ENCODE peak calls at places on chromosomes 1 and 21, in seven cellular contexts. One of them, this sample, is unnamed.
A peak's percentile ranks its signal among the peaks of the same experiment; 100 is the strongest.

GRCh38 chr1:111886741-111887140 is 102.7 kb downstream of the KCND3 start:
- DNase-seq in sigmoid colon: no peak
- DNase-seq in OCI-LY7: no peak
- DNase-seq in BJ: no peak
- DNase-seq in body of pancreas: no peak
- DNase-seq in prostate gland: no peak
- DNase-seq in naive thymus-derived CD4-positive, alpha-beta T cell: no peak
- DNase-seq in this sample: no peak

GRCh38 chr1:39326836-39327235 is 122.3 kb downstream of the MACF1 start:
- DNase-seq in OCI-LY7: no peak
- DNase-seq in naive thymus-derived CD4-positive, alpha-beta T cell: no peak
- DNase-seq in sigmoid colon: no peak
- DNase-seq in prostate gland: no peak
- DNase-seq in body of pancreas: no peak
- DNase-seq in BJ: no peak
- DNase-seq in this sample: no peak

GRCh38 chr1:247415423-247416361 is at the start of gene NLRP3:
- DNase-seq in OCI-LY7: peak; percentile 20
- DNase-seq in sigmoid colon: peak; percentile 68
- DNase-seq in naive thymus-derived CD4-positive, alpha-beta T cell: peak; percentile 39
- DNase-seq in prostate gland: no peak
- DNase-seq in BJ: no peak
- DNase-seq in body of pancreas: no peak
- DNase-seq in this sample: no peak

GRCh38 chr1:196680107-196680506 is 28.3 kb downstream of the CFH start:
- DNase-seq in BJ: no peak
- DNase-seq in naive thymus-derived CD4-positive, alpha-beta T cell: no peak
- DNase-seq in prostate gland: no peak
- DNase-seq in body of pancreas: no peak
- DNase-seq in sigmoid colon: no peak
- DNase-seq in OCI-LY7: no peak
- DNase-seq in this sample: no peak

GRCh38 chr1:210828996-210829596 is 304.9 kb downstream of the KCNH1 start:
- DNase-seq in sigmoid colon: no peak
- DNase-seq in body of pancreas: no peak
- DNase-seq in OCI-LY7: no peak
- DNase-seq in naive thymus-derived CD4-positive, alpha-beta T cell: no peak
- DNase-seq in BJ: no peak
- DNase-seq in prostate gland: no peak
- DNase-seq in this sample: no peak

GRCh38 chr1:113871597-113872113 is at the start of gene PTPN22:
- DNase-seq in body of pancreas: peak; percentile 20
- DNase-seq in sigmoid colon: no peak
- DNase-seq in OCI-LY7: peak; percentile 91
- DNase-seq in prostate gland: peak; percentile 6
- DNase-seq in BJ: peak; percentile 35
- DNase-seq in naive thymus-derived CD4-positive, alpha-beta T cell: peak; percentile 86
- DNase-seq in this sample: peak; percentile 8

GRCh38 chr1:47725732-47726495 is 271.3 kb downstream of the TRABD2B start:
- DNase-seq in sigmoid colon: peak; percentile 79
- DNase-seq in OCI-LY7: peak; percentile 72
- DNase-seq in prostate gland: peak; percentile 71
- DNase-seq in BJ: no peak
- DNase-seq in body of pancreas: peak; percentile 81
- DNase-seq in naive thymus-derived CD4-positive, alpha-beta T cell: peak; percentile 9
- DNase-seq in this sample: peak; percentile 78

GRCh38 chr1:164703415-164703814 is 144.4 kb downstream of the PBX1 start:
- DNase-seq in BJ: no peak
- DNase-seq in body of pancreas: peak; percentile 80
- DNase-seq in OCI-LY7: no peak
- DNase-seq in naive thymus-derived CD4-positive, alpha-beta T cell: no peak
- DNase-seq in prostate gland: no peak
- DNase-seq in sigmoid colon: peak; percentile 89
- DNase-seq in this sample: no peak

GRCh38 chr1:246946366-246946765 is 14.6 kb upstream of the AHCTF1 start:
- DNase-seq in naive thymus-derived CD4-positive, alpha-beta T cell: no peak
- DNase-seq in body of pancreas: no peak
- DNase-seq in prostate gland: no peak
- DNase-seq in OCI-LY7: no peak
- DNase-seq in BJ: no peak
- DNase-seq in sigmoid colon: no peak
- DNase-seq in this sample: no peak

GRCh38 chr1:217273866-217274265 is 357.0 kb downstream of the GPATCH2 start:
- DNase-seq in sigmoid colon: no peak
- DNase-seq in body of pancreas: no peak
- DNase-seq in prostate gland: no peak
- DNase-seq in BJ: no peak
- DNase-seq in naive thymus-derived CD4-positive, alpha-beta T cell: no peak
- DNase-seq in OCI-LY7: no peak
- DNase-seq in this sample: no peak

DNA sequence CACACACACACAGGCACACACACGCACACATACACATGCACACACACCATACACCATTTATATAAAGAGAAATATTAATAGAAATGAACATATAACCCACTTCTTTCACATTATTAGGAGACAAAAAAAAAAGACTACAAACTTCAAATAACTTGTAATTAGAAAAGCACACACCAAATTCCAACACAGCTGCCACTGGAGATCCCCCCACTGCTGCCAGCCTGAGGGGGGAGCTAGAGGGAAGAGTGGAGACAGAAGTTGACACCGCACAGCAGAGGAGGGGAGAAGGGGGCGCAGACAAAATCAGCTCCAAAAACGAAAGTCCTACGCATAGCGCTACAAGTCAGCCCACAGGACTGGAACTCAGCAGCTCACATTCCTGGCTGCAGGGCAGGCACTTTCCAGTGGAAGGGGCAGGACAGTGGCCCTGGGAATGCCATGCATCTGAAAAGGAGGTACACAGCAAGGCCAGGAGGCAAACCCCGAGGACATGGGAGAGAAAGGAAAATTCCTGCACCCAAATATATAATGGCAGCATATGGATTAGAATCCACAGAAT is 36.5 kb downstream of the LGALS8 start:
- DNase-seq in prostate gland: no peak
- DNase-seq in BJ: no peak
- DNase-seq in OCI-LY7: no peak
- DNase-seq in sigmoid colon: no peak
- DNase-seq in naive thymus-derived CD4-positive, alpha-beta T cell: no peak
- DNase-seq in body of pancreas: no peak
- DNase-seq in this sample: no peak
- H3K36me3 ChIP-seq in prostate gland: peaks cover 2% of the 10 kb centered on the region
- H3K36me3 ChIP-seq in BJ: peaks cover 22% of the 10 kb centered on the region
- H3K36me3 ChIP-seq in OCI-LY7: peaks cover 100% of the 10 kb centered on the region
- H3K36me3 ChIP-seq in sigmoid colon: peaks cover 51% of the 10 kb centered on the region
- H3K36me3 ChIP-seq in naive thymus-derived CD4-positive, alpha-beta T cell: peaks cover 93% of the 10 kb centered on the region
- H3K36me3 ChIP-seq in body of pancreas: no peaks in the 10 kb centered on the region
- H3K36me3 ChIP-seq in this sample: peaks cover 62% of the 10 kb centered on the region

GRCh38 chr1:17686258-17686657 is 68.9 kb upstream of the ACTL8 start:
- DNase-seq in body of pancreas: peak; percentile 50
- DNase-seq in BJ: no peak
- DNase-seq in OCI-LY7: no peak
- DNase-seq in prostate gland: no peak
- DNase-seq in sigmoid colon: no peak
- DNase-seq in naive thymus-derived CD4-positive, alpha-beta T cell: no peak
- DNase-seq in this sample: peak; percentile 65

GRCh38 chr1:17684810-17685209 is 70.3 kb upstream of the ACTL8 start:
- DNase-seq in BJ: no peak
- DNase-seq in body of pancreas: no peak
- DNase-seq in prostate gland: no peak
- DNase-seq in OCI-LY7: no peak
- DNase-seq in naive thymus-derived CD4-positive, alpha-beta T cell: no peak
- DNase-seq in sigmoid colon: no peak
- DNase-seq in this sample: no peak

GRCh38 chr1:17687125-17687524 is 68.0 kb upstream of the ACTL8 start:
- DNase-seq in prostate gland: no peak
- DNase-seq in OCI-LY7: no peak
- DNase-seq in sigmoid colon: no peak
- DNase-seq in naive thymus-derived CD4-positive, alpha-beta T cell: no peak
- DNase-seq in BJ: no peak
- DNase-seq in body of pancreas: no peak
- DNase-seq in this sample: no peak

GRCh38 chr1:17691147-17691634 is 63.9 kb upstream of the ACTL8 start:
- DNase-seq in naive thymus-derived CD4-positive, alpha-beta T cell: no peak
- DNase-seq in BJ: no peak
- DNase-seq in OCI-LY7: no peak
- DNase-seq in body of pancreas: no peak
- DNase-seq in prostate gland: no peak
- DNase-seq in sigmoid colon: no peak
- DNase-seq in this sample: no peak

GRCh38 chr1:17688217-17688810 is 66.8 kb upstream of the ACTL8 start:
- DNase-seq in naive thymus-derived CD4-positive, alpha-beta T cell: no peak
- DNase-seq in prostate gland: no peak
- DNase-seq in BJ: no peak
- DNase-seq in body of pancreas: no peak
- DNase-seq in OCI-LY7: no peak
- DNase-seq in sigmoid colon: no peak
- DNase-seq in this sample: no peak
- H3K36me3 ChIP-seq in naive thymus-derived CD4-positive, alpha-beta T cell: no peaks in the 10 kb centered on the region
- H3K36me3 ChIP-seq in prostate gland: no peaks in the 10 kb centered on the region
- H3K36me3 ChIP-seq in BJ: peaks cover 10% of the 10 kb centered on the region
- H3K36me3 ChIP-seq in body of pancreas: no peaks in the 10 kb centered on the region
- H3K36me3 ChIP-seq in OCI-LY7: no peaks in the 10 kb centered on the region
- H3K36me3 ChIP-seq in sigmoid colon: peaks cover 41% of the 10 kb centered on the region
- H3K36me3 ChIP-seq in this sample: peaks cover 3% of the 10 kb centered on the region

GRCh38 chr1:22507582-22507981 is 55.7 kb upstream of the EPHA8 start:
- DNase-seq in OCI-LY7: no peak
- DNase-seq in naive thymus-derived CD4-positive, alpha-beta T cell: no peak
- DNase-seq in body of pancreas: no peak
- DNase-seq in sigmoid colon: no peak
- DNase-seq in prostate gland: no peak
- DNase-seq in BJ: no peak
- DNase-seq in this sample: no peak

GRCh38 chr1:22508329-22508728 is 55.0 kb upstream of the EPHA8 start:
- DNase-seq in body of pancreas: peak; percentile 41
- DNase-seq in sigmoid colon: no peak
- DNase-seq in naive thymus-derived CD4-positive, alpha-beta T cell: no peak
- DNase-seq in prostate gland: no peak
- DNase-seq in OCI-LY7: no peak
- DNase-seq in BJ: no peak
- DNase-seq in this sample: peak; percentile 69

GRCh38 chr1:22508991-22509390 is 54.3 kb upstream of the EPHA8 start:
- DNase-seq in body of pancreas: no peak
- DNase-seq in OCI-LY7: no peak
- DNase-seq in prostate gland: peak; percentile 46
- DNase-seq in sigmoid colon: no peak
- DNase-seq in BJ: no peak
- DNase-seq in naive thymus-derived CD4-positive, alpha-beta T cell: no peak
- DNase-seq in this sample: peak; percentile 67

GRCh38 chr1:22512873-22513272 is 50.4 kb upstream of the EPHA8 start:
- DNase-seq in OCI-LY7: no peak
- DNase-seq in sigmoid colon: no peak
- DNase-seq in BJ: no peak
- DNase-seq in naive thymus-derived CD4-positive, alpha-beta T cell: no peak
- DNase-seq in prostate gland: no peak
- DNase-seq in body of pancreas: no peak
- DNase-seq in this sample: no peak

GRCh38 chr1:22509815-22510214 is 53.5 kb upstream of the EPHA8 start:
- DNase-seq in sigmoid colon: no peak
- DNase-seq in OCI-LY7: no peak
- DNase-seq in body of pancreas: peak; percentile 31
- DNase-seq in BJ: no peak
- DNase-seq in naive thymus-derived CD4-positive, alpha-beta T cell: no peak
- DNase-seq in prostate gland: no peak
- DNase-seq in this sample: peak; percentile 29
- H3K36me3 ChIP-seq in sigmoid colon: peaks cover 55% of the 10 kb centered on the region
- H3K36me3 ChIP-seq in OCI-LY7: peaks cover 84% of the 10 kb centered on the region
- H3K36me3 ChIP-seq in body of pancreas: no peaks in the 10 kb centered on the region
- H3K36me3 ChIP-seq in BJ: peaks cover 21% of the 10 kb centered on the region
- H3K36me3 ChIP-seq in naive thymus-derived CD4-positive, alpha-beta T cell: peaks cover 90% of the 10 kb centered on the region
- H3K36me3 ChIP-seq in prostate gland: peaks cover 3% of the 10 kb centered on the region
- H3K36me3 ChIP-seq in this sample: peaks cover 27% of the 10 kb centered on the region

DNA sequence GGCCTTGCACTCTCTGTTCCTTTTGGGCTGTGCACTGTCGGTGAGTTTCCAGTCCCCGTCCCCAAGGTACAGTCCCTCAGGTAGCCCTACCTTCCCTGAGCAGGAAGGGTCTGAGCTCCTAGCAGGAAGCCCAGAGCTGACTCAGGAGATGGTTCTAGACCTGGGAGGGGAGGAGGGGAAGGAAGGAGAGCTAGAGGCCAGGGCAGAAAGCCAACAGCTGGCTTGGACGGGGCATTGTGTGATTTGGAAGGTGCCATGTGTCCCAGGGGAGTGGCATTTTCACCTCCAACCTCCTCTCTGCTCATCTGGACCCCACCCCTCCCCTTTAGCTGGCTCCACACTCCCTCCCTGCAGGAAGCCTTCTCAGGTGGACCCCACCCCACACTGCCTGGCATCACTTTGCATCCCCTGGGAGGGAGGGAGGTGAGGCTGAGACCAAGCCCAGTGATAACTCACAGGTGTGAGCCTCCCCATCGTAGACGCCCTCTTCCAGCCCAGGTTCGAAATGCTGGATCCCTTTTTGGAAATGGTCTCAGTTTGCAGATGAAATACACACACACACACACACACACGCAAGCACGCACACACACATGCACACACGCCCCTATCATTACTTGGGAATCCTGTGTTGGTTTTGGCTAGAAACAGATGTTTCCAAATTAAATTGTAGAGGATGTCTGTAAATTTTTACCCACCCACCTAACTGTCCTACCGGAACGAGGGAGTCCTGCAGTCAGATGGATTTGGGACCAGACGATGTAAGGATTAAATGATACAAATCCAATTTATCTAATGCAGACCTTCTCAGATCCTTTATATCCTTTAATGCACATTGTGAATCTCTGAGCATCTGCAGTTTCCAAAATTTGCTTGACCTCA is 19.7 kb upstream of the IFNLR1 start:
- DNase-seq in naive thymus-derived CD4-positive, alpha-beta T cell: no peak
- DNase-seq in BJ: no peak
- DNase-seq in sigmoid colon: no peak
- DNase-seq in OCI-LY7: no peak
- DNase-seq in prostate gland: peak; percentile 70
- DNase-seq in body of pancreas: no peak
- DNase-seq in this sample: no peak
- H3K36me3 ChIP-seq in naive thymus-derived CD4-positive, alpha-beta T cell: no peaks in the 10 kb centered on the region
- H3K36me3 ChIP-seq in BJ: no peaks in the 10 kb centered on the region
- H3K36me3 ChIP-seq in sigmoid colon: no peaks in the 10 kb centered on the region
- H3K36me3 ChIP-seq in OCI-LY7: peaks cover 39% of the 10 kb centered on the region
- H3K36me3 ChIP-seq in prostate gland: no peaks in the 10 kb centered on the region
- H3K36me3 ChIP-seq in body of pancreas: no peaks in the 10 kb centered on the region
- H3K36me3 ChIP-seq in this sample: no peaks in the 10 kb centered on the region

DNA sequence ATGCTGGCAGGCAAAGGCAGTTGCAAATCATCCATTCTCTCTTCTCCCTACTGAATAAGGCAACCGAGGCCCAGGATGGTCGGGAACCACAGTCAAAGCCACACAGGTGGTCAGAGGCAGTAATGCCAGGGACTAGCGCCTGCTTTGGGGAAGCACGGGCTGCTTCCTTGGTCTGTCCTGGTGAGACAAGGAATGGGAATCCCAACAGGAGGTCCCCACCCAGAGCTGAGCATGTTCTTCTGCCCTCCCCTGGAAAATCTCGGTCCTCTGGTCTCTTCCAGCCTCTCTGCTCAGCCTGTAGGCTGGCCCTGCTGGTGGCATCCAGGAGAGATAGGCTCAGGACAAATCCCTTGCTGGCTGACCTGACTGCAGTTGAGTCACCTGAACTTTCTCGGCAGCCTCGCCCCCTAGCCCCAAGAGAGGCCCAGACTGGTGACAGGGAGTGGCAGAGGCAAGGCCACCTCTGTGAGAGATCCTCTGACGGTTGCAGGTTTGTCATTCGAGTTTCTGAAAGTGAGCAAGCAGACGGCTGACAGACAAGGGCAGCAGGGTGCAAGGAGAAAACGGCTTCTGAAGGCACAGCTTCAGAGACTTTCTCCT is 5.8 kb downstream of the OLIG1 start:
- DNase-seq in OCI-LY7: no peak
- DNase-seq in body of pancreas: no peak
- DNase-seq in prostate gland: no peak
- DNase-seq in sigmoid colon: no peak
- DNase-seq in naive thymus-derived CD4-positive, alpha-beta T cell: no peak
- DNase-seq in BJ: no peak
- DNase-seq in this sample: no peak
- H3K36me3 ChIP-seq in OCI-LY7: no peaks in the 10 kb centered on the region
- H3K36me3 ChIP-seq in body of pancreas: no peaks in the 10 kb centered on the region
- H3K36me3 ChIP-seq in prostate gland: no peaks in the 10 kb centered on the region
- H3K36me3 ChIP-seq in sigmoid colon: no peaks in the 10 kb centered on the region
- H3K36me3 ChIP-seq in naive thymus-derived CD4-positive, alpha-beta T cell: no peaks in the 10 kb centered on the region
- H3K36me3 ChIP-seq in BJ: no peaks in the 10 kb centered on the region
- H3K36me3 ChIP-seq in this sample: no peaks in the 10 kb centered on the region

This sample was measured in thyroid gland.